ENCODE peak calls at places on chromosomes 5 and 9, in seven cellular contexts. One of them, this sample, is unnamed.

GRCh38 chr9:114718801-114719221 is 36.8 kb upstream of the TEX48 start:
- DNase-seq in gastrocnemius medialis: no peak
- DNase-seq in neural crest cell: no peak
- DNase-seq in neural progenitor cell: no peak
- DNase-seq in nephron progenitor cell: no peak
- DNase-seq in astrocyte of the spinal cord: no peak
- DNase-seq in osteocyte: no peak
- DNase-seq in this sample: peak

GRCh38 chr5:116564322-116564721 is 10.3 kb downstream of the SEMA6A start:
- DNase-seq in astrocyte of the spinal cord: no peak
- DNase-seq in osteocyte: no peak
- DNase-seq in neural progenitor cell: no peak
- DNase-seq in neural crest cell: no peak
- DNase-seq in nephron progenitor cell: no peak
- DNase-seq in gastrocnemius medialis: no peak
- DNase-seq in this sample: no peak

GRCh38 chr9:124511891-124512805 is 4.9 kb upstream of the NR5A1 start:
- DNase-seq in nephron progenitor cell: no peak
- DNase-seq in gastrocnemius medialis: no peak
- DNase-seq in astrocyte of the spinal cord: no peak
- DNase-seq in osteocyte: no peak
- DNase-seq in neural progenitor cell: no peak
- DNase-seq in neural crest cell: no peak
- DNase-seq in this sample: no peak

GRCh38 chr5:16550316-16550952 is 66.4 kb downstream of the RETREG1 start:
- DNase-seq in neural progenitor cell: peak
- DNase-seq in osteocyte: no peak
- DNase-seq in neural crest cell: peak
- DNase-seq in gastrocnemius medialis: peak
- DNase-seq in astrocyte of the spinal cord: peak
- DNase-seq in nephron progenitor cell: peak
- DNase-seq in this sample: peak

GRCh38 chr9:93218161-93218560 is 34.2 kb downstream of the WNK2 start:
- DNase-seq in gastrocnemius medialis: peak
- DNase-seq in neural progenitor cell: no peak
- DNase-seq in nephron progenitor cell: no peak
- DNase-seq in neural crest cell: no peak
- DNase-seq in astrocyte of the spinal cord: no peak
- DNase-seq in osteocyte: no peak
- DNase-seq in this sample: no peak

GRCh38 chr9:121743441-121744001 is 92.1 kb downstream of the DAB2IP start:
- DNase-seq in neural crest cell: peak
- DNase-seq in astrocyte of the spinal cord: peak
- DNase-seq in gastrocnemius medialis: peak
- DNase-seq in nephron progenitor cell: peak
- DNase-seq in osteocyte: peak
- DNase-seq in neural progenitor cell: peak
- DNase-seq in this sample: peak

GRCh38 chr9:83772860-83773259 is 44.7 kb downstream of the GKAP1 start:
- DNase-seq in osteocyte: no peak
- DNase-seq in gastrocnemius medialis: no peak
- DNase-seq in neural crest cell: no peak
- DNase-seq in neural progenitor cell: no peak
- DNase-seq in astrocyte of the spinal cord: no peak
- DNase-seq in nephron progenitor cell: no peak
- DNase-seq in this sample: no peak

GRCh38 chr5:5278201-5278814 is 138.2 kb downstream of the ADAMTS16 start:
- DNase-seq in neural crest cell: no peak
- DNase-seq in neural progenitor cell: no peak
- DNase-seq in nephron progenitor cell: no peak
- DNase-seq in astrocyte of the spinal cord: no peak
- DNase-seq in osteocyte: no peak
- DNase-seq in gastrocnemius medialis: no peak
- DNase-seq in this sample: no peak

GRCh38 chr5:93674138-93674537 is 67.3 kb downstream of the POU5F2 start:
- DNase-seq in neural progenitor cell: no peak
- DNase-seq in osteocyte: no peak
- DNase-seq in neural crest cell: no peak
- DNase-seq in astrocyte of the spinal cord: no peak
- DNase-seq in nephron progenitor cell: peak
- DNase-seq in gastrocnemius medialis: no peak
- DNase-seq in this sample: no peak

GRCh38 chr9:93292288-93292615 is 108.3 kb downstream of the WNK2 start:
- DNase-seq in nephron progenitor cell: no peak
- DNase-seq in gastrocnemius medialis: no peak
- DNase-seq in astrocyte of the spinal cord: no peak
- DNase-seq in neural progenitor cell: no peak
- DNase-seq in neural crest cell: no peak
- DNase-seq in osteocyte: no peak
- DNase-seq in this sample: no peak

GRCh38 chr5:17132444-17133083 is 84.9 kb upstream of the BASP1 start:
- DNase-seq in nephron progenitor cell: no peak
- DNase-seq in neural progenitor cell: peak
- DNase-seq in osteocyte: no peak
- DNase-seq in astrocyte of the spinal cord: peak
- DNase-seq in gastrocnemius medialis: no peak
- DNase-seq in neural crest cell: no peak
- DNase-seq in this sample: peak

GRCh38 chr5:162372265-162372664 is 304.7 kb downstream of the GABRG2 start:
- DNase-seq in astrocyte of the spinal cord: no peak
- DNase-seq in neural crest cell: no peak
- DNase-seq in neural progenitor cell: peak
- DNase-seq in nephron progenitor cell: no peak
- DNase-seq in osteocyte: no peak
- DNase-seq in gastrocnemius medialis: no peak
- DNase-seq in this sample: peak

GRCh38 chr5:129973716-129974426 is 69.6 kb downstream of the CHSY3 start:
- DNase-seq in astrocyte of the spinal cord: peak
- DNase-seq in neural progenitor cell: no peak
- DNase-seq in nephron progenitor cell: no peak
- DNase-seq in gastrocnemius medialis: no peak
- DNase-seq in neural crest cell: no peak
- DNase-seq in osteocyte: no peak
- DNase-seq in this sample: no peak

GRCh38 chr5:56973473-56973872 is 21.6 kb upstream of the MIER3 start:
- DNase-seq in astrocyte of the spinal cord: no peak
- DNase-seq in neural progenitor cell: no peak
- DNase-seq in osteocyte: no peak
- DNase-seq in gastrocnemius medialis: no peak
- DNase-seq in neural crest cell: no peak
- DNase-seq in nephron progenitor cell: no peak
- DNase-seq in this sample: no peak

GRCh38 chr5:62152394-62153123 is 153.4 kb upstream of the KIF2A start:
- DNase-seq in neural crest cell: no peak
- DNase-seq in osteocyte: no peak
- DNase-seq in neural progenitor cell: peak
- DNase-seq in astrocyte of the spinal cord: no peak
- DNase-seq in gastrocnemius medialis: no peak
- DNase-seq in nephron progenitor cell: no peak
- DNase-seq in this sample: no peak

GRCh38 chr5:168822745-168823281 is 243.6 kb upstream of the PANK3 start:
- DNase-seq in osteocyte: no peak
- DNase-seq in neural progenitor cell: no peak
- DNase-seq in nephron progenitor cell: no peak
- DNase-seq in gastrocnemius medialis: peak
- DNase-seq in astrocyte of the spinal cord: no peak
- DNase-seq in neural crest cell: no peak
- DNase-seq in this sample: no peak

GRCh38 chr9:130185494-130186005 is 13.3 kb downstream of the NCS1 start:
- DNase-seq in osteocyte: no peak
- DNase-seq in neural progenitor cell: peak
- DNase-seq in gastrocnemius medialis: no peak
- DNase-seq in neural crest cell: no peak
- DNase-seq in nephron progenitor cell: no peak
- DNase-seq in astrocyte of the spinal cord: peak
- DNase-seq in this sample: no peak

GRCh38 chr9:131608469-131609115 is 63.3 kb downstream of the PRRT1B start:
- DNase-seq in astrocyte of the spinal cord: peak
- DNase-seq in nephron progenitor cell: peak
- DNase-seq in gastrocnemius medialis: peak
- DNase-seq in neural crest cell: no peak
- DNase-seq in neural progenitor cell: peak
- DNase-seq in osteocyte: peak
- DNase-seq in this sample: peak

GRCh38 chr9:98536542-98537173 is 172.1 kb downstream of the GABBR2 start:
- DNase-seq in gastrocnemius medialis: no peak
- DNase-seq in astrocyte of the spinal cord: no peak
- DNase-seq in osteocyte: no peak
- DNase-seq in neural progenitor cell: peak
- DNase-seq in nephron progenitor cell: no peak
- DNase-seq in neural crest cell: no peak
- DNase-seq in this sample: peak

GRCh38 chr9:112094948-112095779 is 79.9 kb downstream of the SUSD1 start:
- DNase-seq in astrocyte of the spinal cord: no peak
- DNase-seq in nephron progenitor cell: no peak
- DNase-seq in osteocyte: peak
- DNase-seq in neural crest cell: no peak
- DNase-seq in gastrocnemius medialis: no peak
- DNase-seq in neural progenitor cell: no peak
- DNase-seq in this sample: no peak

GRCh38 chr5:130708744-130709143 is 456.3 kb downstream of the HINT1 start:
- DNase-seq in nephron progenitor cell: no peak
- DNase-seq in osteocyte: no peak
- DNase-seq in astrocyte of the spinal cord: peak
- DNase-seq in neural progenitor cell: no peak
- DNase-seq in gastrocnemius medialis: no peak
- DNase-seq in neural crest cell: no peak
- DNase-seq in this sample: no peak

GRCh38 chr9:110579763-110580255 is 268 bp upstream of the SVEP1 start:
- DNase-seq in astrocyte of the spinal cord: peak
- DNase-seq in neural crest cell: peak
- DNase-seq in neural progenitor cell: peak
- DNase-seq in osteocyte: no peak
- DNase-seq in gastrocnemius medialis: peak
- DNase-seq in nephron progenitor cell: peak
- DNase-seq in this sample: peak

GRCh38 chr9:136211006-136211405 is 6.1 kb upstream of the LHX3 start:
- DNase-seq in neural crest cell: no peak
- DNase-seq in osteocyte: no peak
- DNase-seq in astrocyte of the spinal cord: no peak
- DNase-seq in gastrocnemius medialis: no peak
- DNase-seq in neural progenitor cell: no peak
- DNase-seq in nephron progenitor cell: no peak
- DNase-seq in this sample: no peak

GRCh38 chr9:116112236-116112635 is 41.4 kb upstream of the PAPPA start:
- DNase-seq in osteocyte: no peak
- DNase-seq in neural progenitor cell: no peak
- DNase-seq in astrocyte of the spinal cord: peak
- DNase-seq in neural crest cell: no peak
- DNase-seq in gastrocnemius medialis: no peak
- DNase-seq in nephron progenitor cell: no peak
- DNase-seq in this sample: peak
- TF ChIP-seq CTCF in osteocyte: peak
- TF ChIP-seq CTCF in neural progenitor cell: peak
- TF ChIP-seq CTCF in astrocyte of the spinal cord: peak
- TF ChIP-seq CTCF in neural crest cell: peak
- TF ChIP-seq CTCF in gastrocnemius medialis: no peak
- TF ChIP-seq CTCF in nephron progenitor cell: no peak
- TF ChIP-seq CTCF in this sample: no peak

DNA sequence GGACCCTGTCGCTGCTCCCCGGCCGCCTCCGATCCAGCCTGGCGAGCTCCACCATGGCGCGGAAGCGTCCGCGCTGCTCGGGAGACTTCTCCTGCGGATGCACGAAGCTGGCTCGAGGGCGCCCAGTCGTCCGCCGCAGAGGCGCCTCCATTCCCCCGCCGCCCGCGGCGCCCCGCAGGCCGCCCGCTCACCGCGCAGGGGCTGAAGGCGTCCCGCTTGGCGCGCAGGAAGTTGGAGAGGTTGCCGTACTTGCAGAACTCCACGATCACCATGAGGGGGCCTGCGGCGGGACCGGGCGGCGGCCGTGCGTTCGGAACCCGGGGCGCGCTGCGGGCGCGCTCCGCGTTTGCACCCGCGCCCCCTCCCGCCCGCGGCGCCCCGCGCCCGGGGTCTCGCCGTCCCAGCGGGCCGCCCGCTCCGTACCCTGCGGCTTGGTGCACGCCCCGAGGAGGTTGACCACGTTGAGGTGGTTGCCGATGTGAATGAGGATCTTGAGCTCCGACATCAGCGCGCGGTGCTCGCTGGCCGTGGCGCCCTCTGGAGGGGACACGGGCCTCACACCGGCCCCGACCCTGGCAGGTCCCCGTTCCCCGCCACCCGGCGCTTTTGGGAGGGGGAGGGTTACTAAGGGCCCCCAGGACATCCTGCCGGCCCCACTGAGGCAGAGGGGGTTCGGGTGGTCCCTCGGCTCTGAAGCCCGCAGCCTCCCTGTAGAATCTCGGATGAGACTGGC is 27.7 kb upstream of the SCGB3A1 start:
- DNase-seq in nephron progenitor cell: peak
- DNase-seq in osteocyte: no peak
- DNase-seq in neural progenitor cell: peak
- DNase-seq in astrocyte of the spinal cord: peak
- DNase-seq in gastrocnemius medialis: no peak
- DNase-seq in neural crest cell: peak
- DNase-seq in this sample: peak
- TF ChIP-seq CTCF in nephron progenitor cell: peak
- TF ChIP-seq CTCF in osteocyte: peak
- TF ChIP-seq CTCF in neural progenitor cell: peak
- TF ChIP-seq CTCF in astrocyte of the spinal cord: peak
- TF ChIP-seq CTCF in gastrocnemius medialis: no peak
- TF ChIP-seq CTCF in neural crest cell: peak
- TF ChIP-seq CTCF in this sample: peak

GRCh38 chr5:172365948-172366608 is 82.5 kb upstream of the UBTD2 start:
- DNase-seq in osteocyte: no peak
- DNase-seq in neural progenitor cell: no peak
- DNase-seq in astrocyte of the spinal cord: no peak
- DNase-seq in nephron progenitor cell: no peak
- DNase-seq in gastrocnemius medialis: no peak
- DNase-seq in neural crest cell: no peak
- DNase-seq in this sample: no peak

GRCh38 chr5:172364773-172365172 is 81.2 kb upstream of the UBTD2 start:
- DNase-seq in neural progenitor cell: no peak
- DNase-seq in gastrocnemius medialis: no peak
- DNase-seq in nephron progenitor cell: no peak
- DNase-seq in neural crest cell: peak
- DNase-seq in osteocyte: no peak
- DNase-seq in astrocyte of the spinal cord: no peak
- DNase-seq in this sample: no peak

GRCh38 chr5:172361566-172362238 is 78.1 kb upstream of the UBTD2 start:
- DNase-seq in nephron progenitor cell: no peak
- DNase-seq in osteocyte: no peak
- DNase-seq in neural progenitor cell: no peak
- DNase-seq in gastrocnemius medialis: peak
- DNase-seq in astrocyte of the spinal cord: peak
- DNase-seq in neural crest cell: no peak
- DNase-seq in this sample: no peak

GRCh38 chr5:172358345-172358744 is 74.8 kb upstream of the UBTD2 start:
- DNase-seq in neural progenitor cell: no peak
- DNase-seq in nephron progenitor cell: no peak
- DNase-seq in astrocyte of the spinal cord: no peak
- DNase-seq in osteocyte: no peak
- DNase-seq in neural crest cell: no peak
- DNase-seq in gastrocnemius medialis: no peak
- DNase-seq in this sample: no peak

GRCh38 chr5:172362755-172363154 is 79.2 kb upstream of the UBTD2 start:
- DNase-seq in osteocyte: no peak
- DNase-seq in astrocyte of the spinal cord: no peak
- DNase-seq in gastrocnemius medialis: no peak
- DNase-seq in neural progenitor cell: no peak
- DNase-seq in nephron progenitor cell: no peak
- DNase-seq in neural crest cell: no peak
- DNase-seq in this sample: no peak
- TF ChIP-seq CTCF in osteocyte: no peak
- TF ChIP-seq CTCF in astrocyte of the spinal cord: no peak
- TF ChIP-seq CTCF in gastrocnemius medialis: no peak
- TF ChIP-seq CTCF in neural progenitor cell: no peak
- TF ChIP-seq CTCF in nephron progenitor cell: no peak
- TF ChIP-seq CTCF in neural crest cell: no peak
- TF ChIP-seq CTCF in this sample: no peak

GRCh38 chr5:97044057-97044456 is 98.4 kb downstream of the LIX1 start:
- DNase-seq in nephron progenitor cell: peak
- DNase-seq in gastrocnemius medialis: no peak
- DNase-seq in neural crest cell: no peak
- DNase-seq in astrocyte of the spinal cord: no peak
- DNase-seq in neural progenitor cell: peak
- DNase-seq in osteocyte: no peak
- DNase-seq in this sample: peak
- TF ChIP-seq CTCF in nephron progenitor cell: peak
- TF ChIP-seq CTCF in gastrocnemius medialis: no peak
- TF ChIP-seq CTCF in neural crest cell: peak
- TF ChIP-seq CTCF in astrocyte of the spinal cord: peak
- TF ChIP-seq CTCF in neural progenitor cell: peak
- TF ChIP-seq CTCF in osteocyte: peak
- TF ChIP-seq CTCF in this sample: peak